ENCODE peak calls at places on chromosome 13, in six cellular contexts. One of them, this sample, is unnamed.

GRCh38 chr13:66794340-66795031 is 435.6 kb downstream of the PCDH9 start:
- DNase-seq in astrocyte of the cerebellum: no peak
- DNase-seq in T1000: no peak
- DNase-seq in AG08396: no peak
- DNase-seq in stimulated activated CD4-positive, alpha-beta T cell treated with anti-CD3 and anti-CD28 coated beads, Interleukin-12 subunit alpha, Interleukin-12 subunit beta, amount 100 ng/mL, for 48 hours: no peak
- DNase-seq in SK-N-DZ: peak
- DNase-seq in this sample: no peak

GRCh38 chr13:64078480-64078936 is 2662.9 kb upstream of the PCDH20 start:
- DNase-seq in astrocyte of the cerebellum: no peak
- DNase-seq in T1000: no peak
- DNase-seq in AG08396: no peak
- DNase-seq in stimulated activated CD4-positive, alpha-beta T cell treated with anti-CD3 and anti-CD28 coated beads, Interleukin-12 subunit alpha, Interleukin-12 subunit beta, amount 100 ng/mL, for 48 hours: no peak
- DNase-seq in SK-N-DZ: no peak
- DNase-seq in this sample: no peak

GRCh38 chr13:49652691-49653305 is 24.5 kb downstream of the ARL11 start:
- DNase-seq in astrocyte of the cerebellum: no peak
- DNase-seq in T1000: no peak
- DNase-seq in AG08396: peak
- DNase-seq in stimulated activated CD4-positive, alpha-beta T cell treated with anti-CD3 and anti-CD28 coated beads, Interleukin-12 subunit alpha, Interleukin-12 subunit beta, amount 100 ng/mL, for 48 hours: no peak
- DNase-seq in SK-N-DZ: peak
- DNase-seq in this sample: peak

GRCh38 chr13:20431080-20431479 is 94.6 kb downstream of the CRYL1 start:
- DNase-seq in astrocyte of the cerebellum: no peak
- DNase-seq in T1000: no peak
- DNase-seq in AG08396: no peak
- DNase-seq in stimulated activated CD4-positive, alpha-beta T cell treated with anti-CD3 and anti-CD28 coated beads, Interleukin-12 subunit alpha, Interleukin-12 subunit beta, amount 100 ng/mL, for 48 hours: no peak
- DNase-seq in SK-N-DZ: no peak
- DNase-seq in this sample: no peak

GRCh38 chr13:94128430-94128829 is 351.1 kb downstream of the DCT start:
- DNase-seq in astrocyte of the cerebellum: peak
- DNase-seq in T1000: no peak
- DNase-seq in AG08396: no peak
- DNase-seq in stimulated activated CD4-positive, alpha-beta T cell treated with anti-CD3 and anti-CD28 coated beads, Interleukin-12 subunit alpha, Interleukin-12 subunit beta, amount 100 ng/mL, for 48 hours: no peak
- DNase-seq in SK-N-DZ: no peak
- DNase-seq in this sample: no peak

GRCh38 chr13:46804391-46804815 is 7.4 kb upstream of the ESD start:
- DNase-seq in astrocyte of the cerebellum: peak
- DNase-seq in T1000: peak
- DNase-seq in AG08396: peak
- DNase-seq in stimulated activated CD4-positive, alpha-beta T cell treated with anti-CD3 and anti-CD28 coated beads, Interleukin-12 subunit alpha, Interleukin-12 subunit beta, amount 100 ng/mL, for 48 hours: no peak
- DNase-seq in SK-N-DZ: no peak
- DNase-seq in this sample: no peak

GRCh38 chr13:105787518-105788085 is 747.9 kb downstream of the EFNB2 start:
- DNase-seq in astrocyte of the cerebellum: no peak
- DNase-seq in T1000: no peak
- DNase-seq in AG08396: no peak
- DNase-seq in stimulated activated CD4-positive, alpha-beta T cell treated with anti-CD3 and anti-CD28 coated beads, Interleukin-12 subunit alpha, Interleukin-12 subunit beta, amount 100 ng/mL, for 48 hours: no peak
- DNase-seq in SK-N-DZ: no peak
- DNase-seq in this sample: no peak

GRCh38 chr13:30576528-30576927 is 41.2 kb upstream of the USPL1 start:
- DNase-seq in astrocyte of the cerebellum: no peak
- DNase-seq in T1000: no peak
- DNase-seq in AG08396: no peak
- DNase-seq in stimulated activated CD4-positive, alpha-beta T cell treated with anti-CD3 and anti-CD28 coated beads, Interleukin-12 subunit alpha, Interleukin-12 subunit beta, amount 100 ng/mL, for 48 hours: no peak
- DNase-seq in SK-N-DZ: no peak
- DNase-seq in this sample: peak

GRCh38 chr13:62418872-62419271 is 1003.2 kb upstream of the PCDH20 start:
- DNase-seq in astrocyte of the cerebellum: no peak
- DNase-seq in T1000: no peak
- DNase-seq in AG08396: no peak
- DNase-seq in stimulated activated CD4-positive, alpha-beta T cell treated with anti-CD3 and anti-CD28 coated beads, Interleukin-12 subunit alpha, Interleukin-12 subunit beta, amount 100 ng/mL, for 48 hours: no peak
- DNase-seq in SK-N-DZ: no peak
- DNase-seq in this sample: no peak

GRCh38 chr13:51942189-51942588 is 69.1 kb downstream of the ATP7B start:
- DNase-seq in astrocyte of the cerebellum: no peak
- DNase-seq in T1000: no peak
- DNase-seq in AG08396: no peak
- DNase-seq in stimulated activated CD4-positive, alpha-beta T cell treated with anti-CD3 and anti-CD28 coated beads, Interleukin-12 subunit alpha, Interleukin-12 subunit beta, amount 100 ng/mL, for 48 hours: no peak
- DNase-seq in SK-N-DZ: no peak
- DNase-seq in this sample: no peak

GRCh38 chr13:49545661-49546060 is 39.7 kb downstream of the RCBTB1 start:
- DNase-seq in astrocyte of the cerebellum: no peak
- DNase-seq in T1000: no peak
- DNase-seq in AG08396: no peak
- DNase-seq in stimulated activated CD4-positive, alpha-beta T cell treated with anti-CD3 and anti-CD28 coated beads, Interleukin-12 subunit alpha, Interleukin-12 subunit beta, amount 100 ng/mL, for 48 hours: no peak
- DNase-seq in SK-N-DZ: no peak
- DNase-seq in this sample: no peak

GRCh38 chr13:113299951-113300350 is 2.9 kb downstream of the LAMP1 start:
- DNase-seq in astrocyte of the cerebellum: no peak
- DNase-seq in T1000: no peak
- DNase-seq in AG08396: no peak
- DNase-seq in stimulated activated CD4-positive, alpha-beta T cell treated with anti-CD3 and anti-CD28 coated beads, Interleukin-12 subunit alpha, Interleukin-12 subunit beta, amount 100 ng/mL, for 48 hours: no peak
- DNase-seq in SK-N-DZ: no peak
- DNase-seq in this sample: peak

GRCh38 chr13:32624441-32624840 is 38.2 kb downstream of the PDS5B start:
- DNase-seq in astrocyte of the cerebellum: no peak
- DNase-seq in T1000: no peak
- DNase-seq in AG08396: peak
- DNase-seq in stimulated activated CD4-positive, alpha-beta T cell treated with anti-CD3 and anti-CD28 coated beads, Interleukin-12 subunit alpha, Interleukin-12 subunit beta, amount 100 ng/mL, for 48 hours: no peak
- DNase-seq in SK-N-DZ: no peak
- DNase-seq in this sample: no peak

GRCh38 chr13:29383476-29383875 is 212.0 kb downstream of the SLC7A1 start:
- DNase-seq in astrocyte of the cerebellum: no peak
- DNase-seq in T1000: no peak
- DNase-seq in AG08396: no peak
- DNase-seq in stimulated activated CD4-positive, alpha-beta T cell treated with anti-CD3 and anti-CD28 coated beads, Interleukin-12 subunit alpha, Interleukin-12 subunit beta, amount 100 ng/mL, for 48 hours: no peak
- DNase-seq in SK-N-DZ: no peak
- DNase-seq in this sample: no peak

GRCh38 chr13:93903909-93904308 is 575.6 kb downstream of the DCT start:
- DNase-seq in astrocyte of the cerebellum: no peak
- DNase-seq in T1000: no peak
- DNase-seq in AG08396: peak
- DNase-seq in stimulated activated CD4-positive, alpha-beta T cell treated with anti-CD3 and anti-CD28 coated beads, Interleukin-12 subunit alpha, Interleukin-12 subunit beta, amount 100 ng/mL, for 48 hours: no peak
- DNase-seq in SK-N-DZ: no peak
- DNase-seq in this sample: no peak

GRCh38 chr13:27001705-27002104 is 169.9 kb downstream of the USP12 start:
- DNase-seq in astrocyte of the cerebellum: no peak
- DNase-seq in T1000: no peak
- DNase-seq in AG08396: no peak
- DNase-seq in stimulated activated CD4-positive, alpha-beta T cell treated with anti-CD3 and anti-CD28 coated beads, Interleukin-12 subunit alpha, Interleukin-12 subunit beta, amount 100 ng/mL, for 48 hours: no peak
- DNase-seq in SK-N-DZ: no peak
- DNase-seq in this sample: no peak

GRCh38 chr13:109743706-109744453 is 42.5 kb downstream of the IRS2 start:
- DNase-seq in astrocyte of the cerebellum: no peak
- DNase-seq in T1000: peak
- DNase-seq in AG08396: no peak
- DNase-seq in stimulated activated CD4-positive, alpha-beta T cell treated with anti-CD3 and anti-CD28 coated beads, Interleukin-12 subunit alpha, Interleukin-12 subunit beta, amount 100 ng/mL, for 48 hours: no peak
- DNase-seq in SK-N-DZ: no peak
- DNase-seq in this sample: peak

GRCh38 chr13:49997935-49998334 is 1.1 kb downstream of the TRIM13 start:
- DNase-seq in astrocyte of the cerebellum: no peak
- DNase-seq in T1000: no peak
- DNase-seq in AG08396: no peak
- DNase-seq in stimulated activated CD4-positive, alpha-beta T cell treated with anti-CD3 and anti-CD28 coated beads, Interleukin-12 subunit alpha, Interleukin-12 subunit beta, amount 100 ng/mL, for 48 hours: no peak
- DNase-seq in SK-N-DZ: no peak
- DNase-seq in this sample: no peak

GRCh38 chr13:51823351-51823750 is 19.4 kb upstream of the DHRS12 start:
- DNase-seq in astrocyte of the cerebellum: no peak
- DNase-seq in T1000: no peak
- DNase-seq in AG08396: no peak
- DNase-seq in stimulated activated CD4-positive, alpha-beta T cell treated with anti-CD3 and anti-CD28 coated beads, Interleukin-12 subunit alpha, Interleukin-12 subunit beta, amount 100 ng/mL, for 48 hours: no peak
- DNase-seq in SK-N-DZ: no peak
- DNase-seq in this sample: no peak

GRCh38 chr13:18953139-18953930 is 228.3 kb downstream of the TUBA3C start:
- DNase-seq in astrocyte of the cerebellum: no peak
- DNase-seq in T1000: no peak
- DNase-seq in AG08396: no peak
- DNase-seq in stimulated activated CD4-positive, alpha-beta T cell treated with anti-CD3 and anti-CD28 coated beads, Interleukin-12 subunit alpha, Interleukin-12 subunit beta, amount 100 ng/mL, for 48 hours: no peak
- DNase-seq in SK-N-DZ: no peak
- DNase-seq in this sample: no peak

GRCh38 chr13:99829156-99829555 is 142.4 kb downstream of the ZIC5 start:
- DNase-seq in astrocyte of the cerebellum: no peak
- DNase-seq in T1000: no peak
- DNase-seq in AG08396: no peak
- DNase-seq in stimulated activated CD4-positive, alpha-beta T cell treated with anti-CD3 and anti-CD28 coated beads, Interleukin-12 subunit alpha, Interleukin-12 subunit beta, amount 100 ng/mL, for 48 hours: no peak
- DNase-seq in SK-N-DZ: no peak
- DNase-seq in this sample: no peak

This sample was measured in hepatocyte.